ENCODE peak calls at places on chromosomes 6 and 20, in four cellular contexts. One of them, this sample, is unnamed.

GRCh38 chr6:98047881-98048280 is 764.9 kb upstream of the MMS22L start:
- DNase-seq in GM12865: no peak
- DNase-seq in IMR-90: no peak
- DNase-seq in epithelial cell of esophagus: no peak
- DNase-seq in this sample: no peak

GRCh38 chr6:142827356-142827755 is 117.6 kb downstream of the HIVEP2 start:
- DNase-seq in IMR-90: no peak
- DNase-seq in epithelial cell of esophagus: peak
- DNase-seq in GM12865: no peak
- DNase-seq in this sample: no peak

GRCh38 chr20:56257604-56258003 is 9.1 kb downstream of the MC3R start:
- DNase-seq in GM12865: no peak
- DNase-seq in epithelial cell of esophagus: peak
- DNase-seq in IMR-90: no peak
- DNase-seq in this sample: no peak

GRCh38 chr6:136539967-136540366 is 10.3 kb downstream of the MAP7 start:
- DNase-seq in GM12865: no peak
- DNase-seq in IMR-90: no peak
- DNase-seq in epithelial cell of esophagus: no peak
- DNase-seq in this sample: no peak

GRCh38 chr6:105844275-105844848 is 241.8 kb upstream of the PRDM1 start:
- DNase-seq in GM12865: no peak
- DNase-seq in IMR-90: peak
- DNase-seq in epithelial cell of esophagus: no peak
- DNase-seq in this sample: no peak

GRCh38 chr6:141133346-141133745 is 999.4 kb upstream of the GJE1 start:
- DNase-seq in GM12865: no peak
- DNase-seq in IMR-90: peak
- DNase-seq in epithelial cell of esophagus: no peak
- DNase-seq in this sample: no peak

GRCh38 chr6:22497299-22497698 is 72.1 kb upstream of the HDGFL1 start:
- DNase-seq in GM12865: no peak
- DNase-seq in epithelial cell of esophagus: no peak
- DNase-seq in IMR-90: no peak
- DNase-seq in this sample: no peak

GRCh38 chr20:57388953-57389694 is 2.1 kb upstream of the RBM38 start:
- DNase-seq in GM12865: peak
- DNase-seq in epithelial cell of esophagus: peak
- DNase-seq in IMR-90: peak
- DNase-seq in this sample: no peak

GRCh38 chr6:84867521-84867920 is 103.1 kb upstream of the TBX18 start:
- DNase-seq in IMR-90: no peak
- DNase-seq in GM12865: no peak
- DNase-seq in epithelial cell of esophagus: peak
- DNase-seq in this sample: no peak

GRCh38 chr6:153001767-153002612 is 519 bp downstream of the MTRF1L start:
- DNase-seq in IMR-90: no peak
- DNase-seq in GM12865: peak
- DNase-seq in epithelial cell of esophagus: peak
- DNase-seq in this sample: no peak

GRCh38 chr6:106967936-106968555 is 6.5 kb downstream of the CD24 start:
- DNase-seq in IMR-90: no peak
- DNase-seq in GM12865: no peak
- DNase-seq in epithelial cell of esophagus: no peak
- DNase-seq in this sample: no peak

GRCh38 chr6:33620584-33621395 is at the start of gene ITPR3:
- DNase-seq in epithelial cell of esophagus: peak
- DNase-seq in IMR-90: peak
- DNase-seq in GM12865: peak
- DNase-seq in this sample: peak

GRCh38 chr6:91088976-91089375 is 502.1 kb upstream of the MAP3K7 start:
- DNase-seq in epithelial cell of esophagus: no peak
- DNase-seq in GM12865: no peak
- DNase-seq in IMR-90: no peak
- DNase-seq in this sample: no peak

GRCh38 chr6:10759884-10760329 is 12.3 kb downstream of the TMEM14B start:
- DNase-seq in IMR-90: peak
- DNase-seq in epithelial cell of esophagus: peak
- DNase-seq in GM12865: no peak
- DNase-seq in this sample: no peak

GRCh38 chr20:528923-529594 is 14.5 kb downstream of the CSNK2A1 start:
- DNase-seq in IMR-90: peak
- DNase-seq in GM12865: no peak
- DNase-seq in epithelial cell of esophagus: peak
- DNase-seq in this sample: no peak

GRCh38 chr6:144955392-144955791 is 670.3 kb downstream of the UTRN start:
- DNase-seq in GM12865: no peak
- DNase-seq in IMR-90: no peak
- DNase-seq in epithelial cell of esophagus: no peak
- DNase-seq in this sample: no peak

GRCh38 chr20:63518351-63518861 is 2.2 kb upstream of the PPDPF start:
- DNase-seq in epithelial cell of esophagus: no peak
- DNase-seq in GM12865: no peak
- DNase-seq in IMR-90: no peak
- DNase-seq in this sample: no peak

GRCh38 chr6:41939091-41939847 is 2.3 kb downstream of the CCND3 start:
- DNase-seq in epithelial cell of esophagus: no peak
- DNase-seq in GM12865: no peak
- DNase-seq in IMR-90: peak
- DNase-seq in this sample: no peak

GRCh38 chr6:41645007-41645618 is 6.8 kb downstream of the MDFI start:
- DNase-seq in IMR-90: no peak
- DNase-seq in GM12865: no peak
- DNase-seq in epithelial cell of esophagus: no peak
- DNase-seq in this sample: no peak

GRCh38 chr6:31659649-31660223 is 842 bp downstream of the C6orf47 start:
- DNase-seq in epithelial cell of esophagus: peak
- DNase-seq in GM12865: peak
- DNase-seq in IMR-90: peak
- DNase-seq in this sample: no peak

GRCh38 chr6:34520645-34521462 is 35.3 kb downstream of the SPDEF start:
- DNase-seq in IMR-90: no peak
- DNase-seq in epithelial cell of esophagus: no peak
- DNase-seq in GM12865: no peak
- DNase-seq in this sample: no peak

GRCh38 chr6:126127662-126128061 is 141.3 kb downstream of the TRMT11 start:
- DNase-seq in epithelial cell of esophagus: no peak
- DNase-seq in IMR-90: no peak
- DNase-seq in GM12865: no peak
- DNase-seq in this sample: no peak

GRCh38 chr20:3068075-3068474 is 3.3 kb upstream of the OXT start:
- DNase-seq in IMR-90: no peak
- DNase-seq in epithelial cell of esophagus: no peak
- DNase-seq in GM12865: peak
- DNase-seq in this sample: no peak

GRCh38 chr6:136971609-136972008 is 49.5 kb downstream of the SLC35D3 start:
- DNase-seq in epithelial cell of esophagus: no peak
- DNase-seq in GM12865: no peak
- DNase-seq in IMR-90: no peak
- DNase-seq in this sample: no peak

DNA sequence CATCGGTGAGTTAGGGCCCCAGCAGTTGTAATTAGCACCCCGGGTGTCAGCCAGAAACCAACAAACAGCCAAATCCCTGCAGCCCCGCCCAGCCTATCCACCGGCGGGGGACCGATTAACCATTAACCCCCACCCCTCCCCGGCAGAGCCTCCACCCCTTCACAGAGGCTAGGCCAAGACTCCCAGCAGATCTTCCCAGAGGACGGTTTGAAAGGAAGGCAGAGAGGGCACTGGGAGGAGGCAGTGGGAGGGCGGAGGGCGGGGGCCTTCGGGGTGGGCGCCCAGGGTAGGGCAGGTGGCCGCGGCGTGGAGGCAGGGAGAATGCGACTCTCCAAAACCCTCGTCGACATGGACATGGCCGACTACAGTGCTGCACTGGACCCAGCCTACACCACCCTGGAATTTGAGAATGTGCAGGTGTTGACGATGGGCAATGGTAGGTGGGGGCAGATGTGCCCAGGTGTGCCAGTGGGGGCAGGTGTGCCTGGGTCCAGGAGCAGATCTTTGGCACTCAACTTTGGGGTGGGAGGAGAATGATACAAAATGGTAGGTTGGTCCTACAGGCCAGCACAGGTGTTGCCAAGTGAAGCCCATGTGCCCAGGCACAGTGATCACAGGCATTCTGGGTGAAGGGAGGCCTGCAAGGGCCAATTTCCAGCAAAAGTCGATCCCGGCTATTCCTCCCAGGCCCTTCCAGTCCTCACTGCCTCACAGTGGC is 45.7 kb downstream of the HNF4A start:
- DNase-seq in IMR-90: no peak
- DNase-seq in epithelial cell of esophagus: no peak
- DNase-seq in GM12865: no peak
- DNase-seq in this sample: no peak
- H3K4me3 ChIP-seq in IMR-90: no peak
- H3K4me3 ChIP-seq in epithelial cell of esophagus: no peak
- H3K4me3 ChIP-seq in GM12865: no peak
- H3K4me3 ChIP-seq in this sample: no peak

DNA sequence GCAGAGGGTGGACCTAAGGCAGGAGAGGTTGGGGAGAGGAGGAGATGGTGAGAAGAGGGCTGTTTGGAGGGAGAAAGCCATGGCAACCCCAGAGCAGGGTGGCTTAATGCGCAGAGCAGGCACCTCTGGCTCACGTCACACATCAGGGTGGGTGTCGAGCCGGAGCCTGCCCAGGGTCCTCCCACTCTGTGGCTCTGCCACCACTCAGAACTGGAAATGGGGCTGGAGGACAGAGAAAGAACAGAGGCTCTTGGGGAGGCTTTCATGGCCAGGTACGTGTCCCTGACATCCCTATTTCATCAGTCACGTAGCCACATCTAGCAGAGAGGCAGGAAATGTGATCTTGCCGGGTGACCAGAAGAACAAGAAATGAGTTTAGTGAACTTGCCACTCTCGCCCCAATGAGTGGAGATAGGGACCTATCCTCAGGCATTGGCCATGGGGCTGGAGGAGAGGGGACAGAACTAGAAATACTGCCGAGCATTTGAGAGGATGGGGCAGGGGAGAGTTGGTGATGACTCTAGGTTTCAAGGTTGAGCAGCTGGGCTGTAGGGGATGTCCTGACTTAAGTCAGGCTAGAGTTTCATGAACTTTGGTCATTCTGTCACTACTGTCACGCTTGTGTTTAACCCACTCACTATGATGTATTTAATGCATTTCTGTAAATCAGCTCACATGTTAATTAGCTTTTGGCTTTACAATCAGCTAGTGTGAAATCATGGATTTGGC is 52.6 kb downstream of the CDH26 start:
- DNase-seq in GM12865: no peak
- DNase-seq in IMR-90: no peak
- DNase-seq in epithelial cell of esophagus: no peak
- DNase-seq in this sample: no peak
- H3K4me3 ChIP-seq in GM12865: no peak
- H3K4me3 ChIP-seq in IMR-90: no peak
- H3K4me3 ChIP-seq in epithelial cell of esophagus: no peak
- H3K4me3 ChIP-seq in this sample: no peak

GRCh38 chr6:149963212-149963461 is 606 bp upstream of the ULBP1 start:
- DNase-seq in epithelial cell of esophagus: peak
- DNase-seq in IMR-90: peak
- DNase-seq in GM12865: peak
- DNase-seq in this sample: peak

GRCh38 chr6:149964243-149965190 is 774 bp downstream of the ULBP1 start:
- DNase-seq in IMR-90: peak
- DNase-seq in GM12865: no peak
- DNase-seq in epithelial cell of esophagus: peak
- DNase-seq in this sample: no peak

GRCh38 chr6:149963462-149964242 is at the start of gene ULBP1:
- DNase-seq in GM12865: peak
- DNase-seq in epithelial cell of esophagus: peak
- DNase-seq in IMR-90: peak
- DNase-seq in this sample: peak

GRCh38 chr6:149967591-149967990 is 3.8 kb downstream of the ULBP1 start:
- DNase-seq in IMR-90: no peak
- DNase-seq in epithelial cell of esophagus: no peak
- DNase-seq in GM12865: no peak
- DNase-seq in this sample: no peak

GRCh38 chr6:149965191-149966020 is 1.7 kb downstream of the ULBP1 start:
- DNase-seq in epithelial cell of esophagus: peak
- DNase-seq in IMR-90: no peak
- DNase-seq in GM12865: no peak
- DNase-seq in this sample: no peak
- H3K4me3 ChIP-seq in epithelial cell of esophagus: peak
- H3K4me3 ChIP-seq in IMR-90: peak
- H3K4me3 ChIP-seq in GM12865: no peak
- H3K4me3 ChIP-seq in this sample: no peak

DNA sequence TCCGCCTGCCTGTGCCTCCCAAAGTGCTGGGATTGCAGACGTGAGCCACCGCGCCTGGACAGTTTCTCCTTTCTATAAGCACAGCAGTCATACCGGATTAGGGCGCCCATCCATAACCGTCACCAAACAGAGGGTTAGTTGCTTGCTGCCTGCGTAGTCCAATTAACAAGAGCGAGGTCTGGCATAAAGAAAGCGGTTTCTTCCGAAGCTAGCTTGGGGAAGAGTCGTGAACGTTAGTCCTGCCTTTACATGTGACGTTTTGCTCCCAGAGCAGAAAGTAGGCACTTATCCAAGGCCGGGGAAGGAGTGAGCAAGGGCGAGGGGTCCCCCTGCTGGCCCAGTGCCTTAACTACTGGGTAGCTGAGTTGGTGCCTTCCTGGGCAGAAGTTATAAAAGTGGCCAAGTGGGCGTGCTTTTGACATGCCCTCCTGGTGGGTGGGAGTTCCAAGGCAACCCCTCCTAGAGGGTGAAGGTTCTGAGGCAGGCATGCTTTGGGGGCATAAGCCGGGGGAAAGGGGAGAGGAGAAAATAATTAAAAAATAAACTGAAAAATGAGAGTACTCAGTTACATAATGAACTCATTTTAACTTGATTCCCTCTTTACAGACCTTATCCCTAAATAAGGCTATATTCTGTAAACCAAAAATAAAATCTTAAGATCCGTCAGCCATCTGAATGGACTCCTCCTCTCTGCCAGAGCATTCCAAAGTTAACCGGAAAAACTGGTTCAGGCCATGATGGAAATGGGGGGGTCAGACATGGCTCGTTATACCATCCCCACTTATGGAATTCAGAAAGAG is 88.0 kb downstream of the FAM217A start:
- DNase-seq in GM12865: peak
- DNase-seq in epithelial cell of esophagus: peak
- DNase-seq in IMR-90: peak
- DNase-seq in this sample: peak
- H3K4me3 ChIP-seq in GM12865: no peak
- H3K4me3 ChIP-seq in epithelial cell of esophagus: peak
- H3K4me3 ChIP-seq in IMR-90: peak
- H3K4me3 ChIP-seq in this sample: no peak

DNA sequence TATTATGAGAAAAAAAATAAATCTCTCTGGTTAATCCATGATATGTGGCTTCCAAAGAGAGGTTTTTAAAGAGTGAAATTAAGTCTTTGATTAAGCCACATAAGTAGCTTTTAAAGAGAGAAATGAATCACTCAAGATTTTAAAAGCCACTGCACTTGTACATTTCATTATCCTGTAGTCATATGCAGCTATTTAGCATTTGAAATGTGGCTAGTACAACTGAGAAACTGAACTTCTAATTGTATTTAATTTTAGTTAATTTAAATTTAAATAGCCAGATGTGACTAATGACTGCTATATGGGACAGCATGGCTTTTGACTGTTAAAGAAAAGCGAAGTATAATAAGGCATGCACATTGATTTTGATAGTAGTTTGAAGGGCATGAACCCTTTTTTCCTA is 176.6 kb downstream of the TASP1 start:
- DNase-seq in epithelial cell of esophagus: no peak
- DNase-seq in IMR-90: no peak
- DNase-seq in GM12865: no peak
- DNase-seq in this sample: no peak
- H3K4me3 ChIP-seq in epithelial cell of esophagus: no peak
- H3K4me3 ChIP-seq in IMR-90: no peak
- H3K4me3 ChIP-seq in GM12865: no peak
- H3K4me3 ChIP-seq in this sample: no peak